ENCODE peak calls at places on chromosomes 7 and 10, in nine cellular contexts. P, T, B, J, K, E, D, A and F are unnamed samples.

GRCh38 chr7:131897790-131898165 is 341.4 kb upstream of the PODXL start:
- DNase-seq in P (no peak), T (no peak), B (no peak), J (no peak), K (no peak), E (no peak), D (no peak), A (no peak), F (no peak)

GRCh38 chr10:1368772-1369171 is 312.6 kb downstream of the WDR37 start:
- DNase-seq in P (peak; percentile 38), T (no peak), B (peak; percentile 18), J (no peak), K (peak; percentile 65), E (peak; percentile 31), D (no peak), A (no peak), F (peak; percentile 73)

GRCh38 chr10:28910960-28911359 is 233.6 kb downstream of the BAMBI start:
- DNase-seq in P (no peak), T (no peak), B (peak; percentile 51), J (peak; percentile 29), K (no peak), E (no peak), D (no peak), A (no peak), F (no peak)

GRCh38 chr7:80748302-80749042 is 110.0 kb downstream of the CD36 start:
- DNase-seq in P (no peak), T (no peak), B (no peak), J (no peak), K (no peak), E (no peak), D (no peak), A (no peak), F (no peak)

GRCh38 chr7:106793015-106793651 is 71.9 kb upstream of the PIK3CG start:
- DNase-seq in P (no peak), T (no peak), B (peak; percentile 55), J (no peak), K (peak; percentile 50), E (no peak), D (no peak), A (no peak), F (peak; percentile 44)

GRCh38 chr10:21170216-21170615 is 273.1 kb upstream of the NEBL start:
- DNase-seq in P (no peak), T (no peak), B (no peak), J (no peak), K (no peak), E (no peak), D (no peak), A (no peak), F (no peak)

GRCh38 chr7:44881610-44882009 is 3.7 kb downstream of the PURB start:
- DNase-seq in P (no peak), T (peak; percentile 80), B (peak; percentile 66), J (no peak), K (no peak), E (no peak), D (no peak), A (no peak), F (peak; percentile 42)

GRCh38 chr10:3778708-3779108 is 6.3 kb downstream of the KLF6 start:
- DNase-seq in P (no peak), T (no peak), B (no peak), J (no peak), K (no peak), E (no peak), D (no peak), A (no peak), F (no peak)

GRCh38 chr10:34549001-34549400 is 266.1 kb downstream of the PARD3 start:
- DNase-seq in P (no peak), T (no peak), B (no peak), J (no peak), K (no peak), E (no peak), D (no peak), A (no peak), F (no peak)

GRCh38 chr10:34548466-34548865 is 266.6 kb downstream of the PARD3 start:
- DNase-seq in P (no peak), T (no peak), B (no peak), J (no peak), K (no peak), E (no peak), D (no peak), A (no peak), F (no peak)

GRCh38 chr10:34547695-34548094 is 267.4 kb downstream of the PARD3 start:
- DNase-seq in P (no peak), T (no peak), B (no peak), J (no peak), K (no peak), E (no peak), D (no peak), A (no peak), F (no peak)

GRCh38 chr10:34549953-34550352 is 265.1 kb downstream of the PARD3 start:
- DNase-seq in P (no peak), T (no peak), B (no peak), J (no peak), K (no peak), E (no peak), D (no peak), A (no peak), F (no peak)

DNA sequence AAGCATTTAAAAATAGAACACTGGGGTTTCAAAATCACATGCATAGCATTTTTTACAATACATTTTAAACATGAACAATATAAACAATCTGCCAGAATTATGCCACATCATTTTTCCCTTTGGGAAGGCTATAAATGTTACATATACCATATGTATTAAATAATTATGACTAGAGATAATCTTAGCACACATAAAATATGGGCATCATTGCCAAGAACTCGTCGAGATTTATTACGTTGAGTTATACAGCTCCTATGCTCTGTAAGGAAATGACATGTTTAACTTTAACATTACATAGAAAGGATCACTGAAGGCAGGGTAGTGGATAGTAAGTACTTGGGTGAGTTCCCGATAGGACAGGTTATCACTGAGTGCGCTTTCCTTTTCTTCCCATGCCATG is 267.8 kb downstream of the PARD3 start:
- DNase-seq in P (no peak), T (no peak), B (no peak), J (no peak), K (no peak), E (no peak), D (no peak), A (no peak), F (no peak)
- TF ChIP-seq CTCF in P (no peak), T (no peak), B (no peak), J (no peak), K (no peak), E (no peak), D (no peak), A (no peak), F (no peak)

GRCh38 chr7:42162560-42163325 is 74.3 kb downstream of the GLI3 start:
- DNase-seq in P (no peak), T (no peak), B (peak; percentile 33), J (no peak), K (no peak), E (no peak), D (no peak), A (no peak), F (no peak)
- TF ChIP-seq CTCF in P (no peak), T (no peak), B (no peak), J (no peak), K (no peak), E (no peak), D (no peak), A (no peak), F (no peak)

GRCh38 chr10:17848646-17849045 is 39.5 kb downstream of the MRC1 start:
- DNase-seq in P (no peak), T (no peak), B (no peak), J (no peak), K (no peak), E (no peak), D (no peak), A (no peak), F (no peak)

GRCh38 chr10:17851611-17852010 is 42.5 kb downstream of the MRC1 start:
- DNase-seq in P (no peak), T (no peak), B (peak; percentile 6), J (no peak), K (no peak), E (peak; percentile 43), D (peak; percentile 58), A (no peak), F (no peak)

GRCh38 chr10:17850526-17850925 is 41.4 kb downstream of the MRC1 start:
- DNase-seq in P (no peak), T (no peak), B (no peak), J (no peak), K (no peak), E (no peak), D (no peak), A (no peak), F (no peak)

GRCh38 chr10:17847586-17848296 is 38.6 kb downstream of the MRC1 start:
- DNase-seq in P (no peak), T (no peak), B (peak; percentile 30), J (peak; percentile 7), K (peak; percentile 32), E (no peak), D (no peak), A (no peak), F (no peak)
- TF ChIP-seq CTCF in P (peak; percentile 27), T (peak; percentile 61), B (peak; percentile 49), J (peak; percentile 39), K (peak; percentile 71), E (peak; percentile 38), D (peak; percentile 61), A (peak; percentile 42), F (no peak)

GRCh38 chr10:97222346-97222961 is 36.7 kb upstream of the SLIT1 start:
- DNase-seq in P (no peak), T (no peak), B (no peak), J (no peak), K (peak; percentile 46), E (no peak), D (no peak), A (no peak), F (no peak)
- TF ChIP-seq CTCF in P (no peak), T (no peak), B (no peak), J (no peak), K (no peak), E (no peak), D (no peak), A (no peak), F (no peak)

DNA sequence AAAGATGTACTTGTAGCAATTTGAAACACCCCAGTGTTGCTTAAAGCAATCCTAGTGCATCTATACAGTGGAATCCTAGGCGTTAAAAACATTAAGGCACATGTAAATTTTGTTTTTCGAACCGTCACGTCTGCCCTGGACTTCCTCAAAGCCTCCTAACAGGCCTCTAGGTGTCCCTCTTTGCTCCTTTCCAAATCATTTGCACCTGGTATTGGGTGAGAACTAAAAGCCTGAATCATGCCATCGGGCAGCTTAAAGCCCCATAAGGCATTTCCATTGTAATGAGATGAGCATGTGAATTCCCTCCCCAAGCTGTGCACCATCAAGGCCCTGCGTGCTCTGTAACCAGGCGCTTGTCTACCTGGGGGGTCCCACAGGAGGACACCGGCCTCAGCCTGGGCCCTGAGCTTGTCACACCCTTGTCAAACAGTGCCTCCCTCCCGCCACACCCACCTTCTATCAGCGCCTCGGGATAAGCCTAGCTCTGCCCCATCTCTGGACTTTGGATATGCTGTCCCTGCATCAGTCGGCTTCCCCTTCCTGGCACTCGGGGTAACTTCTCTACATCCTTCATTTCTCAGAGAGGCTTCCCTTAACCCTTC is 89.2 kb downstream of the WDR11 start:
- DNase-seq in P (no peak), T (no peak), B (no peak), J (no peak), K (no peak), E (no peak), D (no peak), A (no peak), F (no peak)
- TF ChIP-seq CTCF in P (no peak), T (no peak), B (no peak), J (no peak), K (no peak), E (no peak), D (no peak), A (no peak), F (no peak)